ENCODE peak calls at places on chromosomes 6 and 20, in seven cellular contexts. E, F, K, Z, X, Q and B are unnamed samples.

GRCh38 chr20:56200456-56200855 is 48.1 kb upstream of the MC3R start:
- DNase-seq in E (no peak), F (no peak), K (no peak), Z (no peak), X (no peak), Q (no peak), B (no peak)

GRCh38 chr6:53718597-53719460 is 53.3 kb upstream of the KLHL31 start:
- DNase-seq in E (peak), F (no peak), K (no peak), Z (peak), X (no peak), Q (peak), B (no peak)

GRCh38 chr6:130453230-130453629 is 87.4 kb downstream of the TMEM200A start:
- DNase-seq in E (no peak), F (no peak), K (no peak), Z (no peak), X (no peak), Q (peak), B (no peak)

GRCh38 chr6:25660512-25660911 is 8.5 kb downstream of the SCGN start:
- DNase-seq in E (peak), F (no peak), K (no peak), Z (peak), X (no peak), Q (peak), B (no peak)

GRCh38 chr6:39309942-39310531 is 4.2 kb downstream of the KCNK17 start:
- DNase-seq in E (peak), F (peak), K (peak), Z (peak), X (peak), Q (peak), B (peak)

GRCh38 chr6:143034689-143035334 is 25.9 kb upstream of the AIG1 start:
- DNase-seq in E (no peak), F (no peak), K (no peak), Z (no peak), X (no peak), Q (no peak), B (no peak)

GRCh38 chr6:2921520-2922115 is 18.5 kb upstream of the SERPINB9 start:
- DNase-seq in E (no peak), F (no peak), K (no peak), Z (no peak), X (no peak), Q (no peak), B (peak)

GRCh38 chr20:5180933-5181332 is 54.1 kb downstream of the CDS2 start:
- DNase-seq in E (no peak), F (no peak), K (no peak), Z (no peak), X (no peak), Q (no peak), B (no peak)

GRCh38 chr6:79666633-79667032 is 35.5 kb downstream of the SH3BGRL2 start:
- DNase-seq in E (no peak), F (no peak), K (no peak), Z (no peak), X (no peak), Q (no peak), B (no peak)

GRCh38 chr6:91864911-91865310 is 1278.0 kb upstream of the MAP3K7 start:
- DNase-seq in E (no peak), F (no peak), K (no peak), Z (no peak), X (no peak), Q (no peak), B (no peak)

GRCh38 chr20:51156041-51156795 is 133.3 kb upstream of the KCNG1 start:
- DNase-seq in E (peak), F (no peak), K (no peak), Z (no peak), X (no peak), Q (peak), B (no peak)

GRCh38 chr6:28767133-28767532 is 156.7 kb downstream of the TRIM27 start:
- DNase-seq in E (no peak), F (no peak), K (no peak), Z (no peak), X (no peak), Q (no peak), B (no peak)

GRCh38 chr6:158041788-158042187 is 60.1 kb downstream of the SYNJ2 start:
- DNase-seq in E (no peak), F (peak), K (no peak), Z (no peak), X (no peak), Q (no peak), B (peak)

GRCh38 chr6:53258774-53259155 is 90.0 kb downstream of the ELOVL5 start:
- DNase-seq in E (no peak), F (no peak), K (no peak), Z (peak), X (no peak), Q (no peak), B (no peak)

GRCh38 chr6:117272886-117273285 is 7.5 kb downstream of the VGLL2 start:
- DNase-seq in E (no peak), F (no peak), K (no peak), Z (no peak), X (no peak), Q (no peak), B (no peak)

GRCh38 chr6:113684382-113684901 is 172.7 kb upstream of the MARCKS start:
- DNase-seq in E (no peak), F (no peak), K (no peak), Z (no peak), X (no peak), Q (peak), B (no peak)

GRCh38 chr6:44133003-44133931 is 5.9 kb downstream of the TMEM63B start:
- DNase-seq in E (peak), F (peak), K (peak), Z (peak), X (no peak), Q (peak), B (no peak)

GRCh38 chr6:1596088-1596852 is 13.4 kb upstream of the FOXC1 start:
- DNase-seq in E (peak), F (no peak), K (peak), Z (peak), X (peak), Q (peak), B (peak)

GRCh38 chr20:56592211-56592610 is 36.9 kb upstream of the TFAP2C start:
- DNase-seq in E (no peak), F (no peak), K (no peak), Z (no peak), X (no peak), Q (no peak), B (no peak)

GRCh38 chr6:113649916-113650609 is 207.1 kb upstream of the MARCKS start:
- DNase-seq in E (no peak), F (no peak), K (no peak), Z (no peak), X (no peak), Q (no peak), B (no peak)

GRCh38 chr6:87945966-87946365 is 101.7 kb upstream of the SPACA1 start:
- DNase-seq in E (no peak), F (no peak), K (no peak), Z (peak), X (no peak), Q (no peak), B (no peak)

GRCh38 chr6:97586344-97586743 is 303.3 kb upstream of the MMS22L start:
- DNase-seq in E (peak), F (no peak), K (no peak), Z (peak), X (no peak), Q (peak), B (no peak)

GRCh38 chr6:113694278-113695077 is 162.7 kb upstream of the MARCKS start:
- DNase-seq in E (peak), F (no peak), K (no peak), Z (no peak), X (no peak), Q (no peak), B (no peak)

GRCh38 chr6:84643778-84644177 is 120.6 kb downstream of the TBX18 start:
- DNase-seq in E (no peak), F (no peak), K (no peak), Z (no peak), X (no peak), Q (no peak), B (no peak)

GRCh38 chr6:90575267-90575666 is 11.6 kb downstream of the MAP3K7 start:
- DNase-seq in E (no peak), F (no peak), K (no peak), Z (no peak), X (no peak), Q (no peak), B (no peak)

GRCh38 chr6:34246563-34247391 is 2.0 kb downstream of the SMIM29 start:
- DNase-seq in E (no peak), F (no peak), K (no peak), Z (peak), X (no peak), Q (no peak), B (peak)

GRCh38 chr6:141848029-141848890 is 284.5 kb upstream of the GJE1 start:
- DNase-seq in E (no peak), F (no peak), K (no peak), Z (no peak), X (no peak), Q (peak), B (no peak)

GRCh38 chr20:32727663-32728062 is 15.6 kb downstream of the COMMD7 start:
- DNase-seq in E (peak), F (no peak), K (peak), Z (no peak), X (no peak), Q (peak), B (no peak)

GRCh38 chr20:23100021-23100753 is 14.1 kb upstream of the CD93 start:
- DNase-seq in E (no peak), F (no peak), K (no peak), Z (no peak), X (no peak), Q (no peak), B (no peak)

GRCh38 chr6:148304976-148305375 is 37.7 kb upstream of the SASH1 start:
- DNase-seq in E (peak), F (no peak), K (no peak), Z (no peak), X (no peak), Q (no peak), B (no peak)

GRCh38 chr6:167806061-167806700 is 20.5 kb upstream of the AFDN start:
- DNase-seq in E (no peak), F (no peak), K (no peak), Z (no peak), X (no peak), Q (no peak), B (no peak)

GRCh38 chr6:17710331-17710730 is 3.6 kb upstream of the NUP153 start:
- DNase-seq in E (peak), F (no peak), K (no peak), Z (no peak), X (no peak), Q (peak), B (no peak)

GRCh38 chr20:50872562-50873288 is 58.5 kb downstream of the ADNP start:
- DNase-seq in E (no peak), F (no peak), K (no peak), Z (peak), X (no peak), Q (no peak), B (no peak)

GRCh38 chr6:169723991-169724553 is at the start of gene PHF10:
- DNase-seq in E (peak), F (peak), K (peak), Z (no peak), X (peak), Q (no peak), B (peak)

GRCh38 chr6:70303034-70303525 is at the start of gene COL9A1:
- DNase-seq in E (no peak), F (no peak), K (no peak), Z (no peak), X (no peak), Q (no peak), B (no peak)

GRCh38 chr20:23414526-23415188 is 6.6 kb downstream of the NAPB start:
- DNase-seq in E (no peak), F (no peak), K (no peak), Z (no peak), X (no peak), Q (no peak), B (no peak)

GRCh38 chr6:26199057-26199772 is 112.0 kb downstream of the HFE start:
- DNase-seq in E (peak), F (peak), K (peak), Z (peak), X (peak), Q (peak), B (peak)

GRCh38 chr20:2140561-2140960 is 38.9 kb downstream of the STK35 start:
- DNase-seq in E (peak), F (peak), K (peak), Z (no peak), X (no peak), Q (no peak), B (no peak)

GRCh38 chr6:33433001-33433559 is 13.2 kb downstream of the SYNGAP1 start:
- DNase-seq in E (no peak), F (no peak), K (no peak), Z (no peak), X (no peak), Q (no peak), B (no peak)